ENCODE peak calls at places on chromosomes 16 and 17, in four cellular contexts. G, V, J and B are unnamed samples. For H3K9me3, the result is how much of the 10 kb centered on the place peaks cover.

GRCh38 chr17:47317119-47317518 is 6.6 kb upstream of the EFCAB13 start:
- DNase-seq in V (no peak), G (no peak), J (no peak), B (no peak)

GRCh38 chr17:39576187-39576586 is 31.5 kb downstream of the NEUROD2 start:
- DNase-seq in G (no peak), V (no peak), J (no peak), B (no peak)

GRCh38 chr16:4094138-4094773 is 22.0 kb downstream of the ADCY9 start:
- DNase-seq in G (no peak), J (no peak), V (peak), B (no peak)

GRCh38 chr16:285146-286055 is 2.4 kb downstream of the PDIA2 start:
- DNase-seq in V (no peak), J (no peak), G (no peak), B (peak)

GRCh38 chr16:86635181-86635580 is 56.8 kb downstream of the FOXL1 start:
- DNase-seq in J (no peak), V (no peak), G (no peak), B (no peak)

GRCh38 chr17:65664296-65664695 is 102.8 kb upstream of the AXIN2 start:
- DNase-seq in G (no peak), J (no peak), V (no peak), B (no peak)

GRCh38 chr17:38978180-38978579 is 11.0 kb upstream of the FBXO47 start:
- DNase-seq in G (no peak), J (no peak), V (no peak), B (no peak)

GRCh38 chr16:87076950-87077749 is 240.0 kb downstream of the C16orf95 start:
- DNase-seq in G (peak), V (peak), J (no peak), B (no peak)

GRCh38 chr17:616407-616806 is 98.2 kb downstream of the VPS53 start:
- DNase-seq in V (no peak), G (no peak), J (no peak), B (no peak)

GRCh38 chr17:45251931-45252330 is 10.0 kb downstream of the SPATA32 start:
- DNase-seq in V (no peak), G (no peak), J (no peak), B (no peak)

GRCh38 chr17:17682737-17683675 is 1.7 kb downstream of the RAI1 start:
- DNase-seq in V (peak), G (peak), J (peak), B (peak)

GRCh38 chr16:77955127-77955526 is 67.2 kb upstream of the CLEC3A start:
- DNase-seq in J (no peak), V (no peak), G (no peak), B (no peak)

GRCh38 chr17:48800626-48801217 is 16.3 kb downstream of the TTLL6 start:
- DNase-seq in J (no peak), G (no peak), V (no peak), B (no peak)

GRCh38 chr16:89013692-89014455 is 36.9 kb upstream of the CBFA2T3 start:
- DNase-seq in J (no peak), V (peak), G (no peak), B (no peak)

GRCh38 chr16:15435216-15435864 is 952 bp downstream of the BMERB1 start:
- DNase-seq in V (no peak), G (no peak), J (no peak), B (no peak)

GRCh38 chr17:18008496-18009268 is 30.3 kb downstream of the ATPAF2 start:
- DNase-seq in G (no peak), V (no peak), J (no peak), B (no peak)

GRCh38 chr16:52405441-52405840 is 141.5 kb downstream of the TOX3 start:
- DNase-seq in G (no peak), J (no peak), V (no peak), B (no peak)

DNA sequence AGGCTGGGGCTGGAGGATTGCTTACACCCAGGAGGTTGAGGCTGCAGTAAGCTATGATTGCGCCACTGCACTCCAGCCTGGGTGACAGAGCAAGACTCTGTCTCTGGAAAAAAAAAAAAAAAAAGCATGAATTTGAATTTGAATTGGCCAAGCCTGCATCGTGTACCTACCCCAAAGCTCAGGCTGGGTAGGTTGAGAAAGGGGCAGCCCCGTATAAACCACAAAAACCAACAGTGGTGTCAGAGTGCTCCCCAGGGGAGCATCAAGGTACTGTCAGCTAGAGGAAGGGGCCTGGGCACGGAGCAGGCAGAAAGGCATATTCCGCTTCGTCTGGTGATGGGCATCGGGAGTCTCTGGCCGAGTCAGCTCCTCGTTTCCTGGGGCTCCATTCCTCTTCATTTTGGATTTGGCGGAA is 40.9 kb downstream of the RAP1GAP2 start:
- DNase-seq in J (no peak), V (no peak), G (no peak), B (no peak)
- TF ChIP-seq CTCF in J (no peak), V (no peak), G (no peak), B (no peak)

GRCh38 chr17:81934098-81934757 is 2.9 kb downstream of the PYCR1 start:
- DNase-seq in J (peak), V (no peak), G (peak), B (no peak)

GRCh38 chr17:81934850-81935708 is 2.0 kb downstream of the PYCR1 start:
- DNase-seq in V (no peak), G (peak), J (peak), B (no peak)

GRCh38 chr17:81932333-81932983 is 4.6 kb downstream of the PYCR1 start:
- DNase-seq in J (peak), G (no peak), V (no peak), B (no peak)

GRCh38 chr17:81933178-81933699 is 3.9 kb downstream of the PYCR1 start:
- DNase-seq in V (no peak), J (peak), G (no peak), B (peak)

GRCh38 chr17:81935709-81936084 is 1.4 kb downstream of the PYCR1 start:
- DNase-seq in V (no peak), G (no peak), J (peak), B (no peak)
- H3K4me3 ChIP-seq in V (no peak), G (no peak), J (no peak), B (peak)

GRCh38 chr17:22310717-22311686 is 618.7 kb downstream of the KCNJ18 start:
- DNase-seq in G (no peak), V (no peak), J (no peak), B (no peak)
- H3K9me3 ChIP-seq in G (under half), V (under half), J (under half), B (under half)

DNA sequence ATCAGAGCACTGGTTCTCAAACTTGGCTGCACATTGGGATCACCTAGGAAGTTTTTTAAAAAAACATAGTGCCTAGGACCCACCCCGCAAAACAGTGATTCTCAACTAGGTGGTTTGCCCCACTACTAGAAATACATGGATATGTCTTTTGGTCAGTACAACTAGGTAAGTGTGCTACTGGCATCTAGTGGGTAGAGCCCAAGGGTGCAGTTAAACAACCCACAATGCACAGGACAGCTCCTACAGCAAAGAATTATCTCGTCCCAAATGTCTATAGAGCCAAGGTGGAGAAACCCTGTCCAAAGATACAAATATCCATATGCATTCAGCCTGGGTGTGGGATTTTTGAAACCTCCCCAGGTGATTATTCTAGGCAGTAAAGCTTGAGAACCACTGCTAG is 11.8 kb upstream of the ZNF19 start:
- DNase-seq in G (no peak), V (no peak), J (no peak), B (no peak)
- TF ChIP-seq CTCF in G (no peak), V (no peak), J (no peak), B (no peak)